ENCODE peak calls at places on chromosomes 1 and 21, in eight cellular contexts. U is WTC11; N is NCI-H1092; Q is nephron progenitor cell; W is activated CD4-positive, alpha-beta T cell treated with anti-CD3 and anti-CD28 coated beads, Interleukin-2, amount 50 U/mL, for 1 hour; I is Caco-2; Z is GM12891; B is stimulated activated CD8-positive, alpha-beta memory T cell treated with anti-CD3 and anti-CD28 coated beads, Interleukin-4, amount 100 ng/mL, for 24 hours. O is an unnamed sample.
A peak's percentile ranks its signal among the peaks of the same experiment; 100 is the strongest.

GRCh38 chr1:35935436-35935835 is 4.5 kb downstream of the AGO3 start:
- DNase-seq in U (no peak), N (no peak), Q (no peak), W (no peak), I (no peak), Z (no peak), B (no peak), O (peak; percentile 78)

GRCh38 chr1:117527111-117527510 is 78.7 kb upstream of the TENT5C start:
- DNase-seq in U (no peak), N (no peak), Q (no peak), W (no peak), I (no peak), Z (no peak), B (no peak), O (no peak)

GRCh38 chr1:56060901-56061300 is 518.5 kb downstream of the PLPP3 start:
- DNase-seq in U (no peak), N (no peak), Q (no peak), W (no peak), I (no peak), Z (no peak), B (no peak), O (peak; percentile 82)

GRCh38 chr1:89600792-89601191 is 32.1 kb upstream of the LRRC8C start:
- DNase-seq in U (no peak), N (no peak), Q (no peak), W (no peak), I (no peak), Z (no peak), B (no peak), O (no peak)

GRCh38 chr21:37561941-37562919 is 195.7 kb downstream of the DYRK1A start:
- DNase-seq in U (no peak), N (no peak), Q (no peak), W (no peak), I (no peak), Z (no peak), B (no peak), O (no peak)

GRCh38 chr1:25847929-25848328 is 11.3 kb downstream of the AUNIP start:
- DNase-seq in U (no peak), N (no peak), Q (no peak), W (no peak), I (no peak), Z (no peak), B (no peak), O (no peak)

GRCh38 chr1:8590696-8591351 is 226.6 kb downstream of the RERE start:
- DNase-seq in U (no peak), N (no peak), Q (no peak), W (no peak), I (no peak), Z (no peak), B (no peak), O (no peak)

GRCh38 chr1:174726167-174726879 is 273.4 kb upstream of the CACYBP start:
- DNase-seq in U (no peak), N (no peak), Q (no peak), W (no peak), I (peak; percentile 11), Z (no peak), B (no peak), O (peak; percentile 55)

GRCh38 chr1:200302192-200302892 is 107.5 kb downstream of the ZNF281 start:
- DNase-seq in U (peak; percentile 29), N (no peak), Q (peak; percentile 54), W (peak; percentile 59), I (peak; percentile 56), Z (no peak), B (peak; percentile 26), O (peak; percentile 47)

GRCh38 chr1:26664802-26665201 is 31.0 kb upstream of the ARID1A start:
- DNase-seq in U (no peak), N (no peak), Q (no peak), W (no peak), I (no peak), Z (no peak), B (no peak), O (no peak)

O was measured in IMR-90.